ENCODE peak calls at places on chromosomes 11 and 22, in five cellular contexts. U is uterus, E is endothelial cell of umbilical vein, S is GM12878, B is PC-9. D is an unnamed sample.

GRCh38 chr11:105000797-105001196 is 22.2 kb downstream of the CASP5 start:
- DNase-seq in B (no peak), S (peak; percentile 24), U (no peak), E (peak; percentile 1), D (peak; percentile 40)

GRCh38 chr22:49097966-49098365 is 729.7 kb downstream of the BRD1 start:
- DNase-seq in E (no peak), B (no peak), U (no peak), S (no peak), D (no peak)

GRCh38 chr11:14058061-14058460 is 95.5 kb downstream of the SPON1 start:
- DNase-seq in S (no peak), U (no peak), B (no peak), E (no peak), D (no peak)

GRCh38 chr22:32482708-32483107 is 8.1 kb downstream of the FBXO7 start:
- DNase-seq in U (no peak), E (no peak), B (no peak), S (peak; percentile 39), D (no peak)

GRCh38 chr22:33883561-33883960 is 36.7 kb downstream of the LARGE1 start:
- DNase-seq in S (peak; percentile 40), B (peak; percentile 80), E (no peak), U (no peak), D (no peak)

GRCh38 chr11:33463059-33463458 is 205.9 kb downstream of the HIPK3 start:
- DNase-seq in U (no peak), B (no peak), S (no peak), E (peak; percentile 47), D (no peak)

GRCh38 chr22:37449281-37449680 is 22.0 kb upstream of the ELFN2 start:
- DNase-seq in S (no peak), U (no peak), B (no peak), E (no peak), D (no peak)

GRCh38 chr11:96960926-96961325 is 571.1 kb downstream of the JRKL start:
- DNase-seq in U (no peak), B (no peak), E (no peak), S (no peak), D (no peak)

GRCh38 chr11:58770627-58771457 is 39.1 kb upstream of the GLYAT start:
- DNase-seq in U (no peak), B (peak; percentile 89), S (no peak), E (no peak), D (peak; percentile 19)

GRCh38 chr11:16356751-16357365 is 512 bp upstream of the SOX6 start:
- DNase-seq in E (no peak), B (no peak), S (no peak), U (no peak), D (no peak)

GRCh38 chr22:34111210-34111824 is 191.0 kb upstream of the LARGE1 start:
- DNase-seq in U (peak; percentile 18), E (no peak), B (no peak), S (no peak), D (peak; percentile 2)

GRCh38 chr22:48340727-48341709 is 1486.7 kb downstream of the BRD1 start:
- DNase-seq in U (no peak), S (no peak), B (no peak), E (no peak), D (no peak)

GRCh38 chr11:28529046-28529445 is 420.9 kb downstream of the METTL15 start:
- DNase-seq in B (no peak), U (no peak), E (no peak), S (no peak), D (no peak)

GRCh38 chr11:92735039-92735438 is 234.4 kb upstream of the MTNR1B start:
- DNase-seq in S (no peak), U (no peak), B (no peak), E (no peak), D (peak; percentile 46)

GRCh38 chr11:106389096-106389495 is 311.6 kb downstream of the AASDHPPT start:
- DNase-seq in S (no peak), B (peak; percentile 94), U (no peak), E (no peak), D (no peak)

GRCh38 chr11:70456921-70457532 is 58.7 kb downstream of the CTTN start:
- DNase-seq in U (no peak), S (no peak), B (no peak), E (peak; percentile 9), D (peak; percentile 19)

GRCh38 chr11:57599381-57599780 is 1.9 kb downstream of the SERPING1 start:
- DNase-seq in B (peak; percentile 20), S (no peak), U (no peak), E (no peak), D (no peak)

GRCh38 chr11:8277691-8278090 is 14.0 kb upstream of the LMO1 start:
- DNase-seq in U (no peak), E (no peak), S (no peak), B (no peak), D (no peak)

GRCh38 chr11:77089004-77089545 is 13.6 kb upstream of the OMP start:
- DNase-seq in B (no peak), E (no peak), S (no peak), U (no peak), D (no peak)

GRCh38 chr11:63686912-63687311 is 5.6 kb downstream of the RTN3 start:
- DNase-seq in S (no peak), B (no peak), U (no peak), E (no peak), D (peak; percentile 32)

GRCh38 chr11:68727783-68728182 is 23.5 kb downstream of the TESMIN start:
- DNase-seq in S (no peak), B (no peak), E (peak; percentile 14), U (no peak), D (no peak)

GRCh38 chr22:38204784-38205183 is 3.0 kb downstream of the MAFF start:
- DNase-seq in E (no peak), U (no peak), S (peak; percentile 58), B (no peak), D (no peak)

GRCh38 chr11:77199346-77199745 is 71.3 kb downstream of the MYO7A start:
- DNase-seq in S (no peak), U (peak; percentile 6), B (no peak), E (no peak), D (no peak)

GRCh38 chr11:123145220-123145619 is 49.8 kb downstream of the CLMP start:
- DNase-seq in U (peak; percentile 30), S (no peak), E (peak; percentile 22), B (peak; percentile 99), D (no peak)

GRCh38 chr22:49040754-49041467 is 786.8 kb downstream of the BRD1 start:
- DNase-seq in S (no peak), U (no peak), E (no peak), B (no peak), D (no peak)

GRCh38 chr11:103862827-103863213 is 173.6 kb upstream of the DDI1 start:
- DNase-seq in B (no peak), S (no peak), U (no peak), E (no peak), D (peak; percentile 15)

GRCh38 chr22:42895087-42895486 is 38.0 kb upstream of the ARFGAP3 start:
- DNase-seq in B (no peak), E (no peak), U (no peak), S (peak; percentile 76), D (peak; percentile 33)

GRCh38 chr11:130519128-130519932 is 70.9 kb downstream of the ADAMTS15 start:
- DNase-seq in E (no peak), S (no peak), B (no peak), U (no peak), D (no peak)

GRCh38 chr11:18650859-18651557 is 16.9 kb upstream of the SPTY2D1 start:
- DNase-seq in S (peak; percentile 20), B (peak; percentile 59), E (peak; percentile 58), U (no peak), D (peak; percentile 80)

DNA sequence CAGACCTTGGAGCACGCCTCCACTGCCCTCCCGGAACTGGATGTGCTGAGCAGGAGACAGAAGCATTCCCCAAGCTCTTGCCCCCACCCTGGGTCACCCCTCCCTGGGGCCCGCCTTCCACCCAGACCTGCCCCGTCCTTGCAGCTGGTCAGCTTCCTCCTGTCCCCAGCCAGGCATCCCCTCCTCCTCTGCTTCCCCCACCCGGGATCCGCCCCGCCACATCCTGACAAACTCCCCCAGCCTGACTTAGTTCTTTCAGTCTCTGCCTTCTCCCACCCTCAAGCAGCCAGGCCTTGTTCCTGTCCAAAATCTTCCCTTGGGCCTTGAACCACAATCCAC is 1.1 kb upstream of the PLXNB2 start:
- DNase-seq in B (no peak), U (peak; percentile 87), E (no peak), S (no peak), D (no peak)
- H3K4me3 ChIP-seq in B (no peak overlapping the region), U (no peak overlapping the region), E (no peak overlapping the region), S (no peak overlapping the region), D (no peak overlapping the region)

GRCh38 chr11:61025819-61026120 is 54.3 kb downstream of the CD6 start:
- DNase-seq in S (no peak), B (no peak), U (no peak), E (no peak), D (no peak)

GRCh38 chr11:61026121-61027031 is 54.9 kb downstream of the CD6 start:
- DNase-seq in B (no peak), S (no peak), U (no peak), E (no peak), D (no peak)

GRCh38 chr11:61024938-61025818 is 53.7 kb downstream of the CD6 start:
- DNase-seq in B (no peak), S (no peak), E (no peak), U (no peak), D (no peak)

GRCh38 chr11:61027141-61027840 is 55.8 kb downstream of the CD6 start:
- DNase-seq in U (no peak), E (no peak), S (no peak), B (no peak), D (no peak)

GRCh38 chr11:61028135-61028729 is 56.8 kb downstream of the CD6 start:
- DNase-seq in S (peak; percentile 76), B (no peak), E (no peak), U (no peak), D (peak; percentile 41)
- H3K4me3 ChIP-seq in S (no peak overlapping the region), B (no peak overlapping the region), E (no peak overlapping the region), U (no peak overlapping the region), D (no peak overlapping the region)

GRCh38 chr11:93846411-93846810 is 4.0 kb downstream of the VSTM5 start:
- DNase-seq in S (no peak), E (no peak), U (no peak), B (no peak), D (no peak)

GRCh38 chr11:93850585-93851018 is at the start of gene VSTM5:
- DNase-seq in U (no peak), E (no peak), B (peak; percentile 75), S (no peak), D (no peak)

GRCh38 chr11:93849751-93850584 is 450 bp downstream of the VSTM5 start:
- DNase-seq in E (peak; percentile 6), S (no peak), B (no peak), U (peak; percentile 30), D (peak; percentile 18)

GRCh38 chr11:93852242-93852641 is 1.8 kb upstream of the VSTM5 start:
- DNase-seq in E (no peak), S (no peak), B (no peak), U (no peak), D (no peak)

DNA sequence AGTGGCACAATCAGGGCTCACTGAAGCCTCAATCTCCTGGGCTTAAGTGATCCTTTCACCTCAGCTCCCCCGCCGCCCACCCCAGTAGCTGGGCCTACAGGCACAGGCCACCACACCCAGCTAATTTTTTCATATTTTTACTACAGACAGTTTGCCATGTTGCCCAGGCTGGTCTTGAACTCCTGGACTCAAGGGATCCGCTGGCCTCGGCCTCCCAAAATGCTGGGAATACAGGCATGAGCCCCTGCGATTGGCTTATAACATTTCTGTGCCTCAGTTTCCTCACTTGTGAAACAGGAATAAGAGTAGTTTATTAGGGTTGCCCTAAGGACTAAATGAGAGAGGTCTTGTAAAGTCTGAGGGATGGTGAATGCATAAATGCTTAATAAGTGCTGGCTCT is 1.2 kb downstream of the VSTM5 start:
- DNase-seq in E (no peak), U (no peak), S (no peak), B (no peak), D (no peak)
- H3K4me3 ChIP-seq in E (no peak overlapping the region), U (no peak overlapping the region), S (no peak overlapping the region), B (peak overlapping the region; percentile 70), D (no peak overlapping the region)

GRCh38 chr11:65639623-65640482 is 2.0 kb downstream of the SIPA1 start:
- DNase-seq in U (no peak), B (peak; percentile 31), E (peak; percentile 17), S (peak; percentile 91), D (no peak)
- H3K4me3 ChIP-seq in U (no peak overlapping the region), B (no peak overlapping the region), E (no peak overlapping the region), S (peak overlapping the region; percentile 85), D (no peak overlapping the region)

D was measured in A673.